ENCODE peak calls at places on chromosomes 13 and 19, in four cellular contexts. H is brain microvascular endothelial cell, D is fibroblast of pulmonary artery, W is lung microvascular endothelial cell. I is an unnamed sample.
A peak's percentile ranks its signal among the peaks of the same experiment; 100 is the strongest.

GRCh38 chr13:79237981-79238380 is 168.1 kb downstream of the RBM26 start:
- DNase-seq in D (peak; percentile 1), W (no peak), H (no peak), I (no peak)

GRCh38 chr13:113187905-113188595 is 20.4 kb downstream of the PCID2 start:
- DNase-seq in D (no peak), W (no peak), H (peak; percentile 84), I (no peak)

GRCh38 chr19:21580101-21580500 is 74.7 kb downstream of the ZNF429 start:
- DNase-seq in W (no peak), D (no peak), H (no peak), I (no peak)

GRCh38 chr19:3692141-3693029 is 7.9 kb downstream of the PIP5K1C start:
- DNase-seq in H (no peak), D (no peak), W (peak; percentile 51), I (no peak)

GRCh38 chr19:10692673-10693264 is 8.5 kb upstream of the QTRT1 start:
- DNase-seq in W (no peak), H (no peak), D (no peak), I (no peak)

GRCh38 chr13:34044660-34045080 is 226.7 kb downstream of the RFC3 start:
- DNase-seq in H (peak; percentile 57), W (no peak), D (peak; percentile 68), I (peak; percentile 10)

GRCh38 chr13:40933508-40933907 is 85.6 kb downstream of the ELF1 start:
- DNase-seq in H (no peak), D (no peak), W (no peak), I (no peak)

GRCh38 chr19:33215438-33216197 is 10.0 kb downstream of the SLC7A10 start:
- DNase-seq in W (no peak), H (no peak), D (no peak), I (no peak)

GRCh38 chr19:53537523-53538377 is at the start of gene ZNF331:
- DNase-seq in W (peak; percentile 83), D (peak; percentile 85), H (peak; percentile 68), I (peak; percentile 52)

GRCh38 chr19:16389848-16390247 is 65.2 kb downstream of the KLF2 start:
- DNase-seq in W (no peak), H (no peak), D (no peak), I (no peak)

GRCh38 chr13:109794095-109794494 is 7.7 kb upstream of the IRS2 start:
- DNase-seq in H (no peak), D (no peak), W (no peak), I (no peak)

GRCh38 chr13:35283856-35284255 is 192.6 kb downstream of the MAB21L1 start:
- DNase-seq in D (peak; percentile 29), H (no peak), W (peak; percentile 6), I (no peak)

GRCh38 chr19:38294090-38294489 is 10.0 kb upstream of the C19orf33 start:
- DNase-seq in H (no peak), D (no peak), W (no peak), I (peak; percentile 53)

GRCh38 chr19:3175761-3176714 is 2.5 kb upstream of the S1PR4 start:
- DNase-seq in H (no peak), D (peak; percentile 51), W (no peak), I (peak; percentile 44)

GRCh38 chr19:44282846-44283245 is 22.0 kb downstream of the ZNF235 start:
- DNase-seq in H (no peak), D (no peak), W (no peak), I (no peak)